ENCODE peak calls at places on chromosomes 11 and 22, in six cellular contexts. One of them, this sample, is unnamed.

GRCh38 chr11:15843309-15843857 is 513.0 kb downstream of the SOX6 start:
- DNase-seq in EH: peak
- DNase-seq in naive B cell: no peak
- DNase-seq in caudate nucleus: peak
- DNase-seq in AG10803: no peak
- DNase-seq in A549: no peak
- DNase-seq in this sample: no peak

GRCh38 chr22:26902401-26903029 is 245.1 kb downstream of the MIAT start:
- DNase-seq in EH: no peak
- DNase-seq in naive B cell: no peak
- DNase-seq in caudate nucleus: no peak
- DNase-seq in AG10803: no peak
- DNase-seq in A549: no peak
- DNase-seq in this sample: no peak

GRCh38 chr11:44456544-44457270 is 108.8 kb upstream of the CD82 start:
- DNase-seq in EH: no peak
- DNase-seq in naive B cell: no peak
- DNase-seq in caudate nucleus: no peak
- DNase-seq in AG10803: no peak
- DNase-seq in A549: peak
- DNase-seq in this sample: no peak

GRCh38 chr11:2781413-2782274 is 81.8 kb upstream of the KCNQ1OT1 start:
- DNase-seq in EH: no peak
- DNase-seq in naive B cell: no peak
- DNase-seq in caudate nucleus: no peak
- DNase-seq in AG10803: no peak
- DNase-seq in A549: no peak
- DNase-seq in this sample: no peak

GRCh38 chr11:17773674-17774073 is 39.1 kb downstream of the KCNC1 start:
- DNase-seq in EH: no peak
- DNase-seq in naive B cell: no peak
- DNase-seq in caudate nucleus: no peak
- DNase-seq in AG10803: no peak
- DNase-seq in A549: no peak
- DNase-seq in this sample: no peak

GRCh38 chr11:87325490-87325872 is 287.7 kb downstream of the TMEM135 start:
- DNase-seq in EH: no peak
- DNase-seq in naive B cell: no peak
- DNase-seq in caudate nucleus: no peak
- DNase-seq in AG10803: no peak
- DNase-seq in A549: no peak
- DNase-seq in this sample: no peak

GRCh38 chr11:69553416-69554357 is 72.2 kb downstream of the LINC01488 start:
- DNase-seq in EH: no peak
- DNase-seq in naive B cell: no peak
- DNase-seq in caudate nucleus: no peak
- DNase-seq in AG10803: no peak
- DNase-seq in A549: no peak
- DNase-seq in this sample: no peak

GRCh38 chr11:61061081-61061826 is 41.0 kb upstream of the CD5 start:
- DNase-seq in EH: peak
- DNase-seq in naive B cell: peak
- DNase-seq in caudate nucleus: no peak
- DNase-seq in AG10803: peak
- DNase-seq in A549: no peak
- DNase-seq in this sample: no peak

GRCh38 chr11:1289211-1289935 is 20.1 kb downstream of the TOLLIP start:
- DNase-seq in EH: no peak
- DNase-seq in naive B cell: no peak
- DNase-seq in caudate nucleus: no peak
- DNase-seq in AG10803: no peak
- DNase-seq in A549: no peak
- DNase-seq in this sample: no peak

GRCh38 chr22:19801340-19802000 is 40.9 kb downstream of the TBX1 start:
- DNase-seq in EH: peak
- DNase-seq in naive B cell: no peak
- DNase-seq in caudate nucleus: no peak
- DNase-seq in AG10803: peak
- DNase-seq in A549: no peak
- DNase-seq in this sample: no peak

GRCh38 chr11:50174189-50174588 is 141.5 kb downstream of the OR4C45 start:
- DNase-seq in EH: peak
- DNase-seq in naive B cell: no peak
- DNase-seq in caudate nucleus: no peak
- DNase-seq in AG10803: peak
- DNase-seq in A549: no peak
- DNase-seq in this sample: no peak

GRCh38 chr22:37431366-37431765 is 4.1 kb upstream of the ELFN2 start:
- DNase-seq in EH: no peak
- DNase-seq in naive B cell: no peak
- DNase-seq in caudate nucleus: no peak
- DNase-seq in AG10803: no peak
- DNase-seq in A549: no peak
- DNase-seq in this sample: no peak

GRCh38 chr22:46801331-46801811 is 38.9 kb downstream of the TBC1D22A start:
- DNase-seq in EH: no peak
- DNase-seq in naive B cell: no peak
- DNase-seq in caudate nucleus: no peak
- DNase-seq in AG10803: no peak
- DNase-seq in A549: no peak
- DNase-seq in this sample: no peak

GRCh38 chr22:17754233-17754925 is 19.9 kb downstream of the BID start:
- DNase-seq in EH: peak
- DNase-seq in naive B cell: no peak
- DNase-seq in caudate nucleus: no peak
- DNase-seq in AG10803: no peak
- DNase-seq in A549: no peak
- DNase-seq in this sample: no peak

GRCh38 chr11:75565221-75565814 is 3.3 kb downstream of the SERPINH1 start:
- DNase-seq in EH: peak
- DNase-seq in naive B cell: no peak
- DNase-seq in caudate nucleus: no peak
- DNase-seq in AG10803: peak
- DNase-seq in A549: no peak
- DNase-seq in this sample: no peak

GRCh38 chr11:77124488-77124887 is 3.6 kb upstream of the MYO7A start:
- DNase-seq in EH: no peak
- DNase-seq in naive B cell: no peak
- DNase-seq in caudate nucleus: no peak
- DNase-seq in AG10803: no peak
- DNase-seq in A549: no peak
- DNase-seq in this sample: no peak

GRCh38 chr11:28242596-28242995 is 134.4 kb downstream of the METTL15 start:
- DNase-seq in EH: no peak
- DNase-seq in naive B cell: no peak
- DNase-seq in caudate nucleus: no peak
- DNase-seq in AG10803: no peak
- DNase-seq in A549: no peak
- DNase-seq in this sample: no peak

GRCh38 chr11:80307676-80308075 is 866.8 kb upstream of the TENM4 start:
- DNase-seq in EH: no peak
- DNase-seq in naive B cell: no peak
- DNase-seq in caudate nucleus: no peak
- DNase-seq in AG10803: no peak
- DNase-seq in A549: no peak
- DNase-seq in this sample: no peak

GRCh38 chr11:99277281-99277680 is 256.5 kb downstream of the CNTN5 start:
- DNase-seq in EH: no peak
- DNase-seq in naive B cell: no peak
- DNase-seq in caudate nucleus: no peak
- DNase-seq in AG10803: no peak
- DNase-seq in A549: no peak
- DNase-seq in this sample: no peak

GRCh38 chr11:134743809-134744195 is 331.8 kb upstream of the B3GAT1 start:
- DNase-seq in EH: no peak
- DNase-seq in naive B cell: no peak
- DNase-seq in caudate nucleus: no peak
- DNase-seq in AG10803: no peak
- DNase-seq in A549: no peak
- DNase-seq in this sample: no peak

GRCh38 chr11:135036488-135037297 is 624.7 kb upstream of the B3GAT1 start:
- DNase-seq in EH: no peak
- DNase-seq in naive B cell: no peak
- DNase-seq in caudate nucleus: no peak
- DNase-seq in AG10803: no peak
- DNase-seq in A549: no peak
- DNase-seq in this sample: no peak

GRCh38 chr22:24823787-24824186 is 17.8 kb downstream of the SGSM1 start:
- DNase-seq in EH: no peak
- DNase-seq in naive B cell: no peak
- DNase-seq in caudate nucleus: no peak
- DNase-seq in AG10803: no peak
- DNase-seq in A549: no peak
- DNase-seq in this sample: no peak

GRCh38 chr22:42637555-42637954 is 2.8 kb downstream of the ATP5MGL start:
- DNase-seq in EH: no peak
- DNase-seq in naive B cell: no peak
- DNase-seq in caudate nucleus: no peak
- DNase-seq in AG10803: no peak
- DNase-seq in A549: no peak
- DNase-seq in this sample: no peak

GRCh38 chr11:30501744-30502143 is 84.4 kb downstream of the MPPED2 start:
- DNase-seq in EH: no peak
- DNase-seq in naive B cell: no peak
- DNase-seq in caudate nucleus: no peak
- DNase-seq in AG10803: no peak
- DNase-seq in A549: no peak
- DNase-seq in this sample: no peak

GRCh38 chr22:41532908-41533825 is 11.1 kb downstream of the POLR3H start:
- DNase-seq in EH: peak
- DNase-seq in naive B cell: peak
- DNase-seq in caudate nucleus: peak
- DNase-seq in AG10803: peak
- DNase-seq in A549: peak
- DNase-seq in this sample: no peak

GRCh38 chr11:88886796-88887195 is 179.0 kb downstream of the GRM5 start:
- DNase-seq in EH: peak
- DNase-seq in naive B cell: no peak
- DNase-seq in caudate nucleus: no peak
- DNase-seq in AG10803: peak
- DNase-seq in A549: peak
- DNase-seq in this sample: no peak

This sample was measured in frontal cortex.